ENCODE peak calls at places on chromosomes 6 and 20, in seven cellular contexts. One of them, this sample, is unnamed.

GRCh38 chr6:88220493-88220892 is 54.3 kb upstream of the CNR1 start:
- DNase-seq in HepG2: peak; percentile 2
- DNase-seq in GM12878: no peak
- DNase-seq in PC-3: peak; percentile 14
- DNase-seq in H9: no peak
- DNase-seq in neural progenitor cell: peak; percentile 49
- DNase-seq in GM23248: peak; percentile 39
- DNase-seq in this sample: peak; percentile 20

GRCh38 chr20:38117635-38118034 is 47.4 kb downstream of the TGM2 start:
- DNase-seq in HepG2: peak; percentile 70
- DNase-seq in GM12878: no peak
- DNase-seq in PC-3: peak; percentile 96
- DNase-seq in H9: no peak
- DNase-seq in neural progenitor cell: no peak
- DNase-seq in GM23248: peak; percentile 70
- DNase-seq in this sample: peak; percentile 74

GRCh38 chr6:106253194-106253593 is 72.4 kb downstream of the ATG5 start:
- DNase-seq in HepG2: no peak
- DNase-seq in GM12878: no peak
- DNase-seq in PC-3: peak; percentile 91
- DNase-seq in H9: no peak
- DNase-seq in neural progenitor cell: no peak
- DNase-seq in GM23248: peak; percentile 93
- DNase-seq in this sample: peak; percentile 49

GRCh38 chr6:149389509-149390297 is 10.4 kb upstream of the SUMO4 start:
- DNase-seq in HepG2: no peak
- DNase-seq in GM12878: no peak
- DNase-seq in PC-3: peak; percentile 7
- DNase-seq in H9: no peak
- DNase-seq in neural progenitor cell: no peak
- DNase-seq in GM23248: peak; percentile 46
- DNase-seq in this sample: peak; percentile 57

GRCh38 chr6:55886185-55886836 is 10.9 kb upstream of the BMP5 start:
- DNase-seq in HepG2: peak; percentile 64
- DNase-seq in GM12878: no peak
- DNase-seq in PC-3: peak; percentile 69
- DNase-seq in H9: no peak
- DNase-seq in neural progenitor cell: peak; percentile 25
- DNase-seq in GM23248: peak; percentile 65
- DNase-seq in this sample: peak; percentile 80

GRCh38 chr6:165245287-165245686 is 64.1 kb downstream of the C6orf118 start:
- DNase-seq in HepG2: no peak
- DNase-seq in GM12878: no peak
- DNase-seq in PC-3: peak; percentile 31
- DNase-seq in H9: no peak
- DNase-seq in neural progenitor cell: peak; percentile 27
- DNase-seq in GM23248: peak; percentile 74
- DNase-seq in this sample: peak; percentile 9

GRCh38 chr20:47293524-47294157 is 62.9 kb downstream of the ZMYND8 start:
- DNase-seq in HepG2: no peak
- DNase-seq in GM12878: no peak
- DNase-seq in PC-3: no peak
- DNase-seq in H9: no peak
- DNase-seq in neural progenitor cell: no peak
- DNase-seq in GM23248: no peak
- DNase-seq in this sample: no peak

GRCh38 chr6:20978176-20978614 is 443.9 kb downstream of the CDKAL1 start:
- DNase-seq in HepG2: no peak
- DNase-seq in GM12878: peak; percentile 25
- DNase-seq in PC-3: no peak
- DNase-seq in H9: no peak
- DNase-seq in neural progenitor cell: no peak
- DNase-seq in GM23248: peak; percentile 83
- DNase-seq in this sample: peak; percentile 65

GRCh38 chr6:11592289-11592906 is 54.8 kb downstream of the TMEM170B start:
- DNase-seq in HepG2: no peak
- DNase-seq in GM12878: no peak
- DNase-seq in PC-3: no peak
- DNase-seq in H9: no peak
- DNase-seq in neural progenitor cell: no peak
- DNase-seq in GM23248: no peak
- DNase-seq in this sample: no peak

GRCh38 chr20:19811231-19811630 is 53.2 kb downstream of the RIN2 start:
- DNase-seq in HepG2: no peak
- DNase-seq in GM12878: no peak
- DNase-seq in PC-3: no peak
- DNase-seq in H9: no peak
- DNase-seq in neural progenitor cell: no peak
- DNase-seq in GM23248: no peak
- DNase-seq in this sample: no peak

GRCh38 chr6:23533954-23534725 is 591.9 kb upstream of the NRSN1 start:
- DNase-seq in HepG2: no peak
- DNase-seq in GM12878: no peak
- DNase-seq in PC-3: peak; percentile 35
- DNase-seq in H9: no peak
- DNase-seq in neural progenitor cell: no peak
- DNase-seq in GM23248: peak; percentile 35
- DNase-seq in this sample: peak; percentile 7

GRCh38 chr20:50868509-50869495 is 62.4 kb downstream of the ADNP start:
- DNase-seq in HepG2: peak; percentile 82
- DNase-seq in GM12878: no peak
- DNase-seq in PC-3: peak; percentile 63
- DNase-seq in H9: no peak
- DNase-seq in neural progenitor cell: no peak
- DNase-seq in GM23248: no peak
- DNase-seq in this sample: no peak

GRCh38 chr6:6564154-6564553 is 24.4 kb upstream of the LY86 start:
- DNase-seq in HepG2: no peak
- DNase-seq in GM12878: no peak
- DNase-seq in PC-3: no peak
- DNase-seq in H9: no peak
- DNase-seq in neural progenitor cell: no peak
- DNase-seq in GM23248: no peak
- DNase-seq in this sample: no peak

GRCh38 chr20:1209447-1210387 is 6.5 kb downstream of the C20orf202 start:
- DNase-seq in HepG2: no peak
- DNase-seq in GM12878: no peak
- DNase-seq in PC-3: peak; percentile 43
- DNase-seq in H9: no peak
- DNase-seq in neural progenitor cell: no peak
- DNase-seq in GM23248: peak; percentile 45
- DNase-seq in this sample: no peak

GRCh38 chr20:4160761-4161305 is 145.5 kb upstream of the RNF24 start:
- DNase-seq in HepG2: peak; percentile 37
- DNase-seq in GM12878: no peak
- DNase-seq in PC-3: peak; percentile 38
- DNase-seq in H9: no peak
- DNase-seq in neural progenitor cell: peak; percentile 67
- DNase-seq in GM23248: no peak
- DNase-seq in this sample: peak; percentile 40

GRCh38 chr20:37984018-37984785 is 49.1 kb downstream of the TTI1 start:
- DNase-seq in HepG2: peak; percentile 92
- DNase-seq in GM12878: no peak
- DNase-seq in PC-3: no peak
- DNase-seq in H9: no peak
- DNase-seq in neural progenitor cell: no peak
- DNase-seq in GM23248: no peak
- DNase-seq in this sample: no peak

GRCh38 chr6:127907960-127908640 is 7.2 kb upstream of the THEMIS start:
- DNase-seq in HepG2: no peak
- DNase-seq in GM12878: peak; percentile 21
- DNase-seq in PC-3: no peak
- DNase-seq in H9: no peak
- DNase-seq in neural progenitor cell: no peak
- DNase-seq in GM23248: no peak
- DNase-seq in this sample: no peak

GRCh38 chr6:13725570-13725969 is 13.9 kb upstream of the RANBP9 start:
- DNase-seq in HepG2: no peak
- DNase-seq in GM12878: no peak
- DNase-seq in PC-3: peak; percentile 99
- DNase-seq in H9: no peak
- DNase-seq in neural progenitor cell: no peak
- DNase-seq in GM23248: peak; percentile 55
- DNase-seq in this sample: no peak

GRCh38 chr20:24339179-24339578 is 130.2 kb upstream of the SYNDIG1 start:
- DNase-seq in HepG2: no peak
- DNase-seq in GM12878: no peak
- DNase-seq in PC-3: no peak
- DNase-seq in H9: no peak
- DNase-seq in neural progenitor cell: no peak
- DNase-seq in GM23248: no peak
- DNase-seq in this sample: no peak

GRCh38 chr6:2744206-2744771 is 6.4 kb downstream of the MYLK4 start:
- DNase-seq in HepG2: no peak
- DNase-seq in GM12878: no peak
- DNase-seq in PC-3: peak; percentile 53
- DNase-seq in H9: no peak
- DNase-seq in neural progenitor cell: no peak
- DNase-seq in GM23248: peak; percentile 19
- DNase-seq in this sample: no peak

GRCh38 chr6:119129148-119129967 is 50.9 kb upstream of the FAM184A start:
- DNase-seq in HepG2: peak; percentile 76
- DNase-seq in GM12878: no peak
- DNase-seq in PC-3: peak; percentile 75
- DNase-seq in H9: peak; percentile 42
- DNase-seq in neural progenitor cell: peak; percentile 68
- DNase-seq in GM23248: peak; percentile 69
- DNase-seq in this sample: peak; percentile 90
- H3K9ac ChIP-seq in HepG2: peak overlapping the region; percentile 41
- H3K9ac ChIP-seq in GM12878: no peak overlapping the region
- H3K9ac ChIP-seq in PC-3: peak overlapping the region; percentile 43
- H3K9ac ChIP-seq in H9: no peak overlapping the region
- H3K9ac ChIP-seq in neural progenitor cell: no peak overlapping the region
- H3K9ac ChIP-seq in GM23248: peak overlapping the region; percentile 67
- H3K9ac ChIP-seq in this sample: peak overlapping the region; percentile 76

DNA sequence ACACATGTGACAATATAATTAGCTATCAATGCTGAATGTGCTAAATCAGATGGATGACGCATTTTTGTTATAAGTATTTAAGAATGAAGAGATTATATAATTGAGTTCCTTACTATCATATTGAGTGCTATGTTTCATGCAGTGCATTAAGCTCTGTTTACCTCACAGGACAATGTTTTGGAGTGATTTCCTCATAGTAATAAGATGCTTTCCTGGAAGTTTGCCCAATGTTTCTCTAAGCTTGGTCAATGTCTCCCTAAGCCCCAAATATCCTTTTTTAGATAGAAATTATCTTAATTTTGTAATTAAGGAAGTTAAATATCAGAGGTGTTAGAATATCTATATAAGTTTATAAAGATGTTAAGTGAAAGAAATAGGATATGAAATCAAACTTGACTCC is 489.6 kb downstream of the MMUT start:
- DNase-seq in HepG2: no peak
- DNase-seq in GM12878: no peak
- DNase-seq in PC-3: no peak
- DNase-seq in H9: no peak
- DNase-seq in neural progenitor cell: no peak
- DNase-seq in GM23248: no peak
- DNase-seq in this sample: peak; percentile 15
- H3K4me1 ChIP-seq in HepG2: no peaks in the 10 kb centered on the region
- H3K4me1 ChIP-seq in GM12878: no peaks in the 10 kb centered on the region
- H3K4me1 ChIP-seq in PC-3: peaks cover 5% of the 10 kb centered on the region
- H3K4me1 ChIP-seq in H9: no peaks in the 10 kb centered on the region
- H3K4me1 ChIP-seq in neural progenitor cell: no peaks in the 10 kb centered on the region
- H3K4me1 ChIP-seq in GM23248: no peaks in the 10 kb centered on the region
- H3K4me1 ChIP-seq in this sample: no peaks in the 10 kb centered on the region

GRCh38 chr6:30829016-30829415 is 55.3 kb upstream of the DDR1 start:
- DNase-seq in HepG2: no peak
- DNase-seq in GM12878: no peak
- DNase-seq in PC-3: no peak
- DNase-seq in H9: no peak
- DNase-seq in neural progenitor cell: no peak
- DNase-seq in GM23248: no peak
- DNase-seq in this sample: no peak

GRCh38 chr6:30829639-30830250 is 54.6 kb upstream of the DDR1 start:
- DNase-seq in HepG2: peak; percentile 63
- DNase-seq in GM12878: no peak
- DNase-seq in PC-3: peak; percentile 14
- DNase-seq in H9: peak; percentile 73
- DNase-seq in neural progenitor cell: peak; percentile 32
- DNase-seq in GM23248: no peak
- DNase-seq in this sample: no peak

GRCh38 chr6:30830438-30830837 is 53.9 kb upstream of the DDR1 start:
- DNase-seq in HepG2: no peak
- DNase-seq in GM12878: no peak
- DNase-seq in PC-3: no peak
- DNase-seq in H9: no peak
- DNase-seq in neural progenitor cell: no peak
- DNase-seq in GM23248: no peak
- DNase-seq in this sample: no peak

GRCh38 chr6:30826961-30827342 is 57.4 kb upstream of the DDR1 start:
- DNase-seq in HepG2: peak; percentile 65
- DNase-seq in GM12878: no peak
- DNase-seq in PC-3: peak; percentile 61
- DNase-seq in H9: no peak
- DNase-seq in neural progenitor cell: no peak
- DNase-seq in GM23248: peak; percentile 26
- DNase-seq in this sample: no peak

DNA sequence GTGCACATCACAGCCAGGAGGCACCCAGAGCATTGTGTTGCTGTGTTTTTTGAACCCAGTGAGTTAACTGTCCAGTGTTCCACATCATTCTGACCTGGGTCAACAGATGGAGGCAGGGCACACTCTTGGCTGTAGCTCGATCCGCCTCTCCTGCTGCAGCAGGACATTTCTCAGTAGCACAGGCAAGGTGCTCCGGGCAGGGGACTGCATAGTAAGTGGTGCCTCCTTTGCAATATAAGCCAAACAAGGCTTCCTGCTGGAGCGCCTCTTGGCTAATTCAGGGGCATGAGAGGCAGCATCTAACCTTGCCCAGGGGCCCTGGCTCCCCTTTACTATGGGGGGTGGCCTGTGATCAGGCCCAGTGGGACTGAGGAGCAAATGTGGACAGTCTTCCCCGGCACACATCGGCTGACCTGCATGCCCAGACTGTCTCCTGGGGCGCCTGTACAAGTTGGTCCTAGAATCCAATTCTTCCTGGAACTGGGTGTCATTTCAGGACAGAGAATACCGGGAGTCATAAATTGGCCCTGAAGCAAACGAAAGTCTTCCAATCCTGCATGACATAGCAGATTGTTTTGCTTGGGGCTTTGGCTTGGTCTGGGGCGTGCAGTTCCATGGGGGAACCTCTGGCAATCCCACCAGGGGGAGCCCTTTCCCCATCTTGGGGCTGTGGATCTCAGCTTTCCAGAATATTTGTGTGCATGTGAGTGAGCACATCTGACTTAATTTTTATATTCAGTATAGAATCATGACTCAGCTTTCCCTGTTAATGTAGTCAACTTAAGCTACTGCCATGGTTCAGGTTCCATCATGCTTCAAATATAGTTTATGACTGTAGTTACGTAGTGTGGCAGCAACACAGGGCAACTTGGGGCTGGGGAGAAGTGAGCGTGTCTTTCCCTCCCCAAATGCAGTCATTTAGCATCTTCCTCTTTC is 56.0 kb upstream of the DDR1 start:
- DNase-seq in HepG2: peak; percentile 85
- DNase-seq in GM12878: no peak
- DNase-seq in PC-3: peak; percentile 94
- DNase-seq in H9: peak; percentile 79
- DNase-seq in neural progenitor cell: peak; percentile 85
- DNase-seq in GM23248: peak; percentile 93
- DNase-seq in this sample: peak; percentile 95
- H3K9ac ChIP-seq in HepG2: peak overlapping the region; percentile 70
- H3K9ac ChIP-seq in GM12878: no peak overlapping the region
- H3K9ac ChIP-seq in PC-3: peak overlapping the region; percentile 71
- H3K9ac ChIP-seq in H9: no peak overlapping the region
- H3K9ac ChIP-seq in neural progenitor cell: no peak overlapping the region
- H3K9ac ChIP-seq in GM23248: peak overlapping the region; percentile 74
- H3K9ac ChIP-seq in this sample: peak overlapping the region; percentile 66

GRCh38 chr6:161103475-161103874 is 111.9 kb downstream of the MAP3K4 start:
- DNase-seq in HepG2: no peak
- DNase-seq in GM12878: no peak
- DNase-seq in PC-3: no peak
- DNase-seq in H9: no peak
- DNase-seq in neural progenitor cell: no peak
- DNase-seq in GM23248: peak; percentile 26
- DNase-seq in this sample: no peak
- H3K4me1 ChIP-seq in HepG2: no peaks in the 10 kb centered on the region
- H3K4me1 ChIP-seq in GM12878: no peaks in the 10 kb centered on the region
- H3K4me1 ChIP-seq in PC-3: peaks cover 23% of the 10 kb centered on the region
- H3K4me1 ChIP-seq in H9: no peaks in the 10 kb centered on the region
- H3K4me1 ChIP-seq in neural progenitor cell: no peaks in the 10 kb centered on the region
- H3K4me1 ChIP-seq in GM23248: peaks cover 29% of the 10 kb centered on the region
- H3K4me1 ChIP-seq in this sample: peaks cover 30% of the 10 kb centered on the region

This sample was measured in adipocyte.